ENCODE peak calls at places on chromosomes 2 and 18, in four cellular contexts. R, D, K and T are unnamed samples. For H3K27me3 and H3K9me3, the result is how much of the 10 kb centered on the place peaks cover.

GRCh38 chr2:195490304-195490703 is 166.7 kb upstream of the SLC39A10 start:
- DNase-seq in K (no peak), R (no peak), D (no peak), T (no peak)

GRCh38 chr2:152176113-152176714 is 651 bp upstream of the STAM2 start:
- DNase-seq in D (no peak), R (no peak), K (no peak), T (no peak)

GRCh38 chr2:227147023-227147422 is 17.0 kb downstream of the COL4A4 start:
- DNase-seq in D (no peak), K (no peak), R (no peak), T (no peak)

GRCh38 chr2:71576541-71576940 is 123.2 kb downstream of the DYSF start:
- DNase-seq in R (peak), D (no peak), K (peak), T (no peak)

GRCh38 chr2:23622966-23623665 is 238.1 kb downstream of the KLHL29 start:
- DNase-seq in K (no peak), R (no peak), D (no peak), T (no peak)

GRCh38 chr2:136246086-136246669 is 128.2 kb upstream of the CXCR4 start:
- DNase-seq in D (no peak), R (peak), K (peak), T (no peak)

GRCh38 chr18:9647496-9648323 is 33.4 kb upstream of the PPP4R1 start:
- DNase-seq in R (no peak), D (peak), K (no peak), T (no peak)

GRCh38 chr2:224309216-224309615 is 92.7 kb downstream of the FAM124B start:
- DNase-seq in D (peak), K (no peak), R (no peak), T (no peak)

GRCh38 chr18:76429262-76430126 is 65.5 kb downstream of the ZNF516 start:
- DNase-seq in K (peak), R (no peak), D (no peak), T (no peak)

GRCh38 chr2:228599297-228599696 is 417.8 kb upstream of the SPHKAP start:
- DNase-seq in R (no peak), K (no peak), D (no peak), T (no peak)

GRCh38 chr2:45055261-45055660 is 46.0 kb upstream of the SIX2 start:
- DNase-seq in R (no peak), D (no peak), K (no peak), T (no peak)

GRCh38 chr2:183186296-183186695 is 62.1 kb downstream of the NUP35 start:
- DNase-seq in D (no peak), R (no peak), K (no peak), T (no peak)

GRCh38 chr18:8117008-8117376 is 492.2 kb upstream of the RAB12 start:
- DNase-seq in R (no peak), K (no peak), D (no peak), T (no peak)

GRCh38 chr2:240256704-240257637 is 116.5 kb upstream of the OTOS start:
- DNase-seq in R (no peak), D (no peak), K (peak), T (no peak)

GRCh38 chr18:6821346-6821745 is 91.8 kb downstream of the ARHGAP28 start:
- DNase-seq in D (no peak), R (no peak), K (no peak), T (no peak)

GRCh38 chr18:8367217-8367988 is 241.8 kb upstream of the RAB12 start:
- DNase-seq in R (peak), D (no peak), K (peak), T (peak)

GRCh38 chr2:121151311-121152109 is 133.5 kb downstream of the TFCP2L1 start:
- DNase-seq in R (no peak), D (peak), K (no peak), T (no peak)

GRCh38 chr2:18643532-18644462 is 54.4 kb upstream of the NT5C1B start:
- DNase-seq in R (no peak), D (no peak), K (no peak), T (no peak)

GRCh38 chr2:228522276-228522675 is 340.8 kb upstream of the SPHKAP start:
- DNase-seq in K (no peak), D (no peak), R (no peak), T (no peak)

GRCh38 chr18:32318581-32318980 is 128.7 kb downstream of the MEP1B start:
- DNase-seq in K (no peak), R (no peak), D (no peak), T (no peak)

GRCh38 chr2:195238366-195238765 is 418.7 kb upstream of the SLC39A10 start:
- DNase-seq in D (no peak), K (no peak), R (no peak), T (no peak)

GRCh38 chr2:188130317-188130716 is 161.4 kb upstream of the GULP1 start:
- DNase-seq in K (no peak), D (no peak), R (no peak), T (no peak)

GRCh38 chr2:66084948-66085590 is 349.9 kb upstream of the MEIS1 start:
- DNase-seq in D (no peak), K (no peak), R (no peak), T (no peak)

GRCh38 chr2:16303761-16304160 is 361.9 kb downstream of the CYRIA start:
- DNase-seq in D (no peak), R (no peak), K (no peak), T (no peak)

GRCh38 chr2:28414583-28414982 is 21.9 kb downstream of the FOSL2 start:
- DNase-seq in R (no peak), K (peak), D (no peak), T (no peak)

GRCh38 chr2:192885569-192886160 is 690.9 kb upstream of the TMEFF2 start:
- DNase-seq in K (no peak), D (peak), R (no peak), T (no peak)

GRCh38 chr2:96541326-96541725 is 4.8 kb downstream of the ARID5A start:
- DNase-seq in K (no peak), D (no peak), R (no peak), T (no peak)

GRCh38 chr18:3994061-3994687 is 460.9 kb downstream of the DLGAP1 start:
- DNase-seq in R (no peak), K (no peak), D (no peak), T (no peak)

GRCh38 chr18:58670561-58671121 is 624 bp upstream of the MALT1 start:
- DNase-seq in R (peak), K (no peak), D (peak), T (no peak)

GRCh38 chr2:86750240-86750839 is 30.2 kb downstream of the RMND5A start:
- DNase-seq in D (no peak), R (no peak), K (no peak), T (no peak)

GRCh38 chr18:13547347-13547746 is 179.0 kb downstream of the FAM210A start:
- DNase-seq in K (no peak), R (no peak), D (no peak), T (no peak)

GRCh38 chr2:233990261-233990798 is 60.2 kb upstream of the SPP2 start:
- DNase-seq in R (no peak), D (peak), K (no peak), T (peak)

GRCh38 chr2:46780801-46781445 is 134.7 kb downstream of the MCFD2 start:
- DNase-seq in R (peak), K (peak), D (no peak), T (no peak)

GRCh38 chr2:221590861-221591260 is 18.8 kb upstream of the EPHA4 start:
- DNase-seq in R (no peak), D (no peak), K (no peak), T (no peak)

GRCh38 chr2:150491943-150492342 is 4.5 kb upstream of the RND3 start:
- DNase-seq in R (no peak), D (peak), K (no peak), T (no peak)

GRCh38 chr18:74430231-74430630 is 26.9 kb downstream of the DIPK1C start:
- DNase-seq in D (no peak), K (no peak), R (no peak), T (no peak)

GRCh38 chr2:43421194-43421593 is 174.6 kb downstream of the THADA start:
- DNase-seq in K (no peak), D (peak), R (no peak), T (no peak)

GRCh38 chr2:241900251-241901017 is 30.9 kb downstream of the RTP5 start:
- DNase-seq in K (no peak), D (no peak), R (no peak), T (no peak)

DNA sequence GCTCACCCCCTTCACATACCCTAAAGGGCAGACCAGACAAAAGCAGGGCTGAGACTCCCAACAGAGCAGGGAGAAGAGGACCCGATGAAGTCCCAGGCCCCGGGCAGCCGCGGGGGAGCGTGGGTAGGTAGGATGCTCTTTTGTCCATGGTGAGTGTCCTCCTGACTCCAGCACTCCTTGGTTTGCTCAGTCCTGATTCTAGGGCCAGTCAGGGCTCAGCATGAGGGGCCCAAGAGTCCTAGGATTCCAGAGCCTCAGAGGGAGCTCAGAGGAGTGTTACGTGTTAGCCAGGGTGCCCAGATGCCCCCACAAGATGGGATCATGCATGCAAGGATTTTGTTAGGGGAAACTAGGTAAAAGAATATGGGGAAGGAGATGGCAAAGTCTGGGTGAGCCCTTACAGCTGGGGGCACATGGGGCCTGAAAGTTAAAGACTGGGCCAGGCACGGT is 64.8 kb downstream of the SMAD7 start:
- DNase-seq in D (no peak), K (no peak), R (no peak), T (no peak)
- H3K27me3 ChIP-seq in D (under half), K (under half), R (under half), T (under half)

DNA sequence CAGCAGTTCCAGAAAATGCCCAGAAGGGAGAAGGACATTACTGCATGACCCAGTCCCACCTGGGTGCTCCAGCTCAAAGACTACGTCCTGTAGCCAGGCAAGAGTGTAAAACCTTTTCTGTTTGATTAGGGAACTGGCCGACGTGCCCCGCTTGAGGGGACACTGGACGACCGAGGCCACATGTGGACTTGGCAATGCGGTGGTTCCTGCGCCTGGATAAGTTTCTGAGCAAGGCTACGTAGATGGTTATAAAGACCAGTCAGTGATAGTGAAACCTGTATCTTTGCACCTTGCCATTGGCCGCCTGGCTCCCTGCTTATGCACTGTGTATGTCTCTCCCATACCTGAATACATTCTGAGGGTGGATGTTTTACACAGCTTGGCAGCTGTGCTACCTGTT is 567.0 kb upstream of the CRIM1 start:
- DNase-seq in K (no peak), R (no peak), D (no peak), T (no peak)
- H3K9me3 ChIP-seq in K (under half), R (under half), D (under half), T (under half)

DNA sequence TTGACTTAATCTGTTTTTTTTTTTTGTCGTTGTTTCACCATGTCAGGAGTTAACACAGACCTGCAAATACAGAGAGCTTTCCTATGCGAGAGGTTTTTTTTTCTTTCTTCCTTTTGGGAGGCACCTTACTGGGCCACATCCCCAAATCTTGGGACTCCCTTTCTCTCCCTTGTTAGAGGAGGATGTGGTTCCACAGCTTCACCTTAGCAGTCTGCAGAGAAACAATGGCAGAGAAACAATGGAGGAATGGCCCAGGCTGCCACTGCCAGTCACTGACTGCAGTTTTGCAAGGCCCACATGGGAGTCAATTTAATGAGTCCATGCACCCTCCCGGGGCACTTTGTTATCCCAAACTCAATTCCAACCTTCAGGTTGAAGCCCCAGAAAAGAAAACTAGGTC is 20.8 kb upstream of the PDK1 start:
- DNase-seq in R (no peak), K (no peak), D (no peak), T (no peak)
- H3K27me3 ChIP-seq in R (under half), K (under half), D (under half), T (under half)

GRCh38 chr18:1371724-1372123 is 467.1 kb downstream of the ADCYAP1 start:
- DNase-seq in R (no peak), K (no peak), D (no peak), T (no peak)
- H3K9me3 ChIP-seq in R (under half), K (under half), D (under half), T (under half)